ENCODE peak calls at places on chromosomes 11 and 22, in seven cellular contexts. Z is A673, O is mesothelial cell of epicardium, C is retinal pigment epithelial cell, R is RWPE1, T is HL-60, W is transverse colon. U is an unnamed sample.

GRCh38 chr11:37657645-37658044 is 1059.6 kb upstream of the RAG2 start:
- DNase-seq in W (no peak), T (no peak), O (no peak), Z (peak; percentile 70), C (no peak), R (peak; percentile 13), U (peak; percentile 18)

GRCh38 chr11:123593570-123593969 is 60.9 kb downstream of the SCN3B start:
- DNase-seq in T (no peak), O (no peak), C (no peak), R (no peak), Z (no peak), W (no peak), U (no peak)

GRCh38 chr11:122721964-122722266 is 66.4 kb downstream of the UBASH3B start:
- DNase-seq in O (no peak), R (peak; percentile 64), W (no peak), Z (no peak), C (no peak), T (no peak), U (no peak)

GRCh38 chr11:40269865-40270264 is 1189.6 kb downstream of the LRRC4C start:
- DNase-seq in W (no peak), O (no peak), R (no peak), T (no peak), C (no peak), Z (no peak), U (no peak)

GRCh38 chr11:8356216-8356615 is 92.5 kb upstream of the LMO1 start:
- DNase-seq in W (no peak), C (no peak), T (no peak), R (no peak), O (no peak), Z (no peak), U (no peak)

GRCh38 chr11:90434858-90435257 is 212.0 kb upstream of the CHORDC1 start:
- DNase-seq in W (no peak), Z (peak; percentile 58), T (no peak), R (no peak), C (no peak), O (no peak), U (no peak)

GRCh38 chr11:117989351-117990102 is 3.3 kb downstream of the IL10RA start:
- DNase-seq in W (no peak), T (no peak), C (no peak), O (no peak), Z (no peak), R (no peak), U (no peak)

GRCh38 chr11:73931039-73931645 is 19.7 kb upstream of the DNAJB13 start:
- DNase-seq in O (no peak), T (peak; percentile 27), Z (peak; percentile 90), W (no peak), C (peak; percentile 91), R (peak; percentile 56), U (peak; percentile 76)

GRCh38 chr11:120689591-120689990 is 178.0 kb downstream of the GRIK4 start:
- DNase-seq in T (no peak), O (no peak), R (no peak), C (no peak), W (no peak), Z (no peak), U (no peak)

GRCh38 chr11:15006139-15006759 is 34.1 kb upstream of the CALCA start:
- DNase-seq in R (peak; percentile 5), O (no peak), T (peak; percentile 15), W (no peak), C (peak; percentile 34), Z (peak; percentile 66), U (peak; percentile 4)

GRCh38 chr11:27558401-27558800 is 51.8 kb upstream of the LIN7C start:
- DNase-seq in T (no peak), W (no peak), C (no peak), R (no peak), O (no peak), Z (no peak), U (no peak)

GRCh38 chr11:75598900-75599299 is 36.8 kb downstream of the SERPINH1 start:
- DNase-seq in R (no peak), C (no peak), Z (no peak), O (no peak), W (no peak), T (no peak), U (no peak)

GRCh38 chr11:77799338-77799737 is 21.2 kb downstream of the RSF1 start:
- DNase-seq in O (no peak), R (no peak), T (no peak), Z (peak; percentile 62), C (no peak), W (no peak), U (no peak)

GRCh38 chr22:23789638-23790037 is 2.9 kb downstream of the SMARCB1 start:
- DNase-seq in Z (no peak), W (no peak), C (no peak), T (no peak), O (no peak), R (no peak), U (no peak)

GRCh38 chr11:131349368-131350086 is 20.9 kb upstream of the NTM start:
- DNase-seq in C (no peak), R (no peak), W (no peak), T (no peak), O (no peak), Z (no peak), U (no peak)

GRCh38 chr11:118620529-118621070 is 13.2 kb downstream of the PHLDB1 start:
- DNase-seq in C (no peak), O (no peak), T (no peak), Z (no peak), R (no peak), W (no peak), U (no peak)

GRCh38 chr11:116471608-116472007 is 301.2 kb downstream of the BUD13 start:
- DNase-seq in C (no peak), O (no peak), T (no peak), R (peak; percentile 70), Z (no peak), W (no peak), U (peak; percentile 18)

GRCh38 chr22:39212721-39213376 is 31.9 kb downstream of the PDGFB start:
- DNase-seq in R (peak; percentile 64), T (no peak), C (no peak), Z (no peak), O (no peak), W (no peak), U (no peak)

GRCh38 chr11:70788247-70789022 is 390.1 kb downstream of the CTTN start:
- DNase-seq in O (no peak), Z (peak; percentile 26), T (no peak), R (peak; percentile 94), W (no peak), C (no peak), U (peak; percentile 76)

GRCh38 chr22:35870517-35871275 is 153.0 kb downstream of the APOL5 start:
- DNase-seq in Z (no peak), O (no peak), C (no peak), W (no peak), T (no peak), R (no peak), U (no peak)

GRCh38 chr11:125338435-125338834 is 157.6 kb downstream of the FEZ1 start:
- DNase-seq in Z (no peak), O (no peak), W (no peak), R (no peak), C (no peak), T (no peak), U (no peak)
- TF ChIP-seq CTCF in Z (no peak), O (no peak), W (no peak), R (no peak), C (no peak), T (no peak), U (no peak)

DNA sequence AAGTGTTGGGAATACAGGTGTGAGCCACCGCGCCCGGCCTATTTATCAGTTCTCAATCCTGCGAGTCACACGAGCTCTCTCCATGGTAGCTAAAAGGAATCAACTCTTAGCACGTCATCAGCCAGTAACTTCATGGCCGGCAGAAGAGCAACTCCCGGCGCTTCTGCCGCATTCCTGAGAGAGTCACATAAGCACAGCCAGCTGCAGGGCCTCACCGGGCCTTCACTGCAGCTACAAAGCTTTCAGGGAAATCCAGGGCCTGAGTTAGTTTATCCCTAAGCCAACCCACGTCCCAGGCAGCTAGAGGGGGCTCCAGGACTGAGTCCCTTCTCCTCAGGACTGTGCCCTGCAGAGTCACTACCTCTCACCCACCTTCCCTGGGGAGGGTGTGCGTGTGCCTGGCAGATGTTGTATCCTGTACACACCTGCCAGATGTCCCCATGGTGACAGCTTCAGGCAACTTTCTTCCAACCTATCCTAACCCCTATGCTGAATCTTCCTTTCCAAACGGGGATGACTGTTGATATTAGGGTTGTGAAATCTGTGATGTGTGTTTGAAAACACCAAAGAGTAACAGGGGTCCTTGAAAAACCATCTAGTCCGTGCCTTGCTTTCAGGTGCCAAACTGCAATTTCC is 45.9 kb upstream of the ARFGAP3 start:
- DNase-seq in O (no peak), C (no peak), R (no peak), T (no peak), Z (no peak), W (peak; percentile 38), U (no peak)
- TF ChIP-seq CTCF in O (no peak), C (no peak), R (no peak), T (no peak), Z (no peak), W (no peak), U (no peak)

GRCh38 chr11:105582497-105582896 is 27.4 kb upstream of the GRIA4 start:
- DNase-seq in Z (no peak), T (no peak), O (no peak), C (no peak), W (no peak), R (no peak), U (peak; percentile 4)

GRCh38 chr11:105573091-105573490 is 36.8 kb upstream of the GRIA4 start:
- DNase-seq in W (no peak), Z (no peak), O (no peak), T (no peak), C (no peak), R (no peak), U (no peak)

GRCh38 chr11:105579111-105579510 is 30.8 kb upstream of the GRIA4 start:
- DNase-seq in Z (no peak), C (no peak), O (no peak), W (no peak), R (no peak), T (no peak), U (no peak)

GRCh38 chr11:105577645-105578044 is 32.2 kb upstream of the GRIA4 start:
- DNase-seq in W (no peak), Z (peak; percentile 6), R (peak; percentile 2), C (no peak), O (no peak), T (no peak), U (no peak)
- TF ChIP-seq CTCF in W (no peak), Z (no peak), R (no peak), C (peak; percentile 20), O (no peak), T (no peak), U (no peak)

GRCh38 chr22:20430641-20431519 is 6.7 kb downstream of the SCARF2 start:
- DNase-seq in R (peak; percentile 54), O (no peak), T (peak; percentile 60), C (no peak), W (peak; percentile 57), Z (peak; percentile 87), U (no peak)
- TF ChIP-seq CTCF in R (peak; percentile 65), O (peak; percentile 21), T (no peak), C (peak; percentile 43), W (peak; percentile 39), Z (peak; percentile 64), U (peak; percentile 26)

DNA sequence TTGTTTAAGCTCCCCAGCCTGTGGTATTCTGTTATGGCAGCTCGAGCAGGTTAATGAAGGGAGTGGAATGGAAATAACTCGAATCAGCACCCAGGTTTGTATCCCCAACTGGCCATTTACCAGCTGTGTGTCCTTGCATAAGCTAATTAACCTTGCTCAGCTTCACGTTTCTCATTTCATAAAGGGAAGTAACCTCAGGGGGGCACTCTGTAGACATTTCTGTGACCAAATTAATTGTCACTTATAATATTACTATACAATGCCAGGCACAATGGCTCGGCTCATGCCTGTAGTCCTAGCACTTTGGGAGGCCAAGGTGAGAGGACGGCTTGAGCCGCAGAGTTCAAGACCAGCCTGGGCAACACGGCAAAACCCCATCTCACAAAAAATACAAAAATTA is 13.8 kb downstream of the ADA2 start:
- DNase-seq in R (no peak), T (no peak), Z (peak; percentile 31), O (no peak), C (no peak), W (no peak), U (no peak)
- TF ChIP-seq CTCF in R (no peak), T (no peak), Z (peak; percentile 39), O (no peak), C (peak; percentile 9), W (no peak), U (no peak)